ENCODE peak calls at places on chromosomes 7 and 10, in four cellular contexts. D is H1, G is GM12878, F is HepG2. N is an unnamed sample.

GRCh38 chr10:131280101-131280500 is 31.4 kb downstream of the TCERG1L start:
- DNase-seq in F (no peak), G (no peak), D (no peak), N (no peak)

GRCh38 chr7:13882051-13882450 is 107.4 kb downstream of the ETV1 start:
- DNase-seq in F (no peak), G (no peak), D (no peak), N (no peak)

GRCh38 chr10:78630944-78631838 is 437.6 kb upstream of the ZMIZ1 start:
- DNase-seq in D (no peak), F (no peak), G (no peak), N (no peak)

GRCh38 chr10:17473228-17473950 is 19.0 kb upstream of the ST8SIA6 start:
- DNase-seq in D (no peak), F (no peak), G (no peak), N (no peak)

GRCh38 chr7:22565315-22565811 is 65.4 kb upstream of the STEAP1B start:
- DNase-seq in F (no peak), D (no peak), G (peak), N (no peak)

GRCh38 chr10:109992485-109992884 is 15.3 kb upstream of the ADD3 start:
- DNase-seq in G (no peak), F (no peak), D (no peak), N (no peak)

GRCh38 chr7:44224951-44225565 is 24.3 kb downstream of the YKT6 start:
- DNase-seq in G (no peak), D (no peak), F (no peak), N (no peak)

GRCh38 chr10:3935933-3936359 is 150.9 kb upstream of the KLF6 start:
- DNase-seq in D (no peak), F (no peak), G (no peak), N (no peak)

GRCh38 chr7:45256309-45256708 is 98.7 kb downstream of the RAMP3 start:
- DNase-seq in G (no peak), D (no peak), F (no peak), N (no peak)

GRCh38 chr10:6200588-6201510 is 1.9 kb upstream of the PFKFB3 start:
- DNase-seq in G (no peak), F (peak), D (peak), N (peak)

GRCh38 chr7:91330378-91331295 is 66.4 kb downstream of the FZD1 start:
- DNase-seq in G (no peak), F (no peak), D (no peak), N (no peak)

GRCh38 chr10:88838766-88839165 is 12.9 kb downstream of the ANKRD22 start:
- DNase-seq in F (no peak), D (no peak), G (no peak), N (no peak)

GRCh38 chr7:39979406-39980073 is 29.5 kb downstream of the CDK13 start:
- DNase-seq in D (no peak), G (no peak), F (no peak), N (no peak)

GRCh38 chr7:2452074-2452507 is 24.1 kb downstream of the GRIFIN start:
- DNase-seq in F (peak), D (peak), G (no peak), N (no peak)

GRCh38 chr7:46003896-46004875 is 83.1 kb upstream of the IGFBP3 start:
- DNase-seq in G (no peak), D (no peak), F (no peak), N (no peak)

GRCh38 chr7:33849961-33850559 is 55.3 kb upstream of the BMPER start:
- DNase-seq in G (no peak), F (no peak), D (no peak), N (no peak)

GRCh38 chr10:132095403-132096113 is 29.8 kb downstream of the JAKMIP3 start:
- DNase-seq in G (no peak), F (no peak), D (no peak), N (no peak)

GRCh38 chr10:11120711-11121110 is 103.0 kb downstream of the CELF2 start:
- DNase-seq in F (no peak), G (no peak), D (no peak), N (no peak)

GRCh38 chr10:30897045-30897444 is 134.6 kb downstream of the ZNF438 start:
- DNase-seq in F (no peak), D (no peak), G (no peak), N (no peak)

GRCh38 chr10:25651534-25651933 is 282.5 kb upstream of the MYO3A start:
- DNase-seq in G (no peak), F (no peak), D (no peak), N (no peak)

GRCh38 chr7:131104611-131105293 is 222.9 kb upstream of the MKLN1 start:
- DNase-seq in F (no peak), G (no peak), D (no peak), N (no peak)

GRCh38 chr10:909831-910230 is 21.7 kb downstream of the LARP4B start:
- DNase-seq in F (no peak), G (no peak), D (no peak), N (no peak)

DNA sequence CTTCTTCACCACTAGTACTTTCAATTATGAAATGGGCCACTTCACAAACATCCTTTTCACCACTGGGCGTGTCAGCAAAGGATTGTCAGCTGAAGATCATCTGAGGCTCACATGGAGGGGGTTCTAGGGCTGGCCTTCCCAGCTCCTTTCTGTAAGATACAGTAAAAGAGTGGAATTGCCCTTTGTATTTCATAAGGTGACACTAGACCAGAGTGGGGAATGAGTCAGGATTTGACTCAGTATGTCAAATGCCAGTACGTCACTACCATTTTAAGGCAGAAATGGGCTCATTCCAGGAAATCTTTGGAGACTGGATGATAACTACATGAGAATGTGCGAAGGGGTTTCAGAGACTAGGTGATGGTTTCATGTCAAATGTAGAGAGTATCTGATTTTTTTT is 21.2 kb upstream of the BLOC1S2 start:
- DNase-seq in G (no peak), D (no peak), F (no peak), N (no peak)
- TF ChIP-seq SUZ12 in G (no peak), D (no peak), F (no peak), N (no peak)

GRCh38 chr10:52443419-52444388 is 129.6 kb downstream of the DKK1 start:
- DNase-seq in F (peak), G (no peak), D (no peak), N (no peak)

GRCh38 chr10:52442576-52442975 is 128.5 kb downstream of the DKK1 start:
- DNase-seq in F (no peak), G (no peak), D (no peak), N (no peak)

GRCh38 chr10:52438119-52438518 is 124.0 kb downstream of the DKK1 start:
- DNase-seq in D (no peak), F (no peak), G (no peak), N (no peak)

GRCh38 chr10:52437205-52437646 is 123.1 kb downstream of the DKK1 start:
- DNase-seq in G (peak), F (no peak), D (no peak), N (no peak)

DNA sequence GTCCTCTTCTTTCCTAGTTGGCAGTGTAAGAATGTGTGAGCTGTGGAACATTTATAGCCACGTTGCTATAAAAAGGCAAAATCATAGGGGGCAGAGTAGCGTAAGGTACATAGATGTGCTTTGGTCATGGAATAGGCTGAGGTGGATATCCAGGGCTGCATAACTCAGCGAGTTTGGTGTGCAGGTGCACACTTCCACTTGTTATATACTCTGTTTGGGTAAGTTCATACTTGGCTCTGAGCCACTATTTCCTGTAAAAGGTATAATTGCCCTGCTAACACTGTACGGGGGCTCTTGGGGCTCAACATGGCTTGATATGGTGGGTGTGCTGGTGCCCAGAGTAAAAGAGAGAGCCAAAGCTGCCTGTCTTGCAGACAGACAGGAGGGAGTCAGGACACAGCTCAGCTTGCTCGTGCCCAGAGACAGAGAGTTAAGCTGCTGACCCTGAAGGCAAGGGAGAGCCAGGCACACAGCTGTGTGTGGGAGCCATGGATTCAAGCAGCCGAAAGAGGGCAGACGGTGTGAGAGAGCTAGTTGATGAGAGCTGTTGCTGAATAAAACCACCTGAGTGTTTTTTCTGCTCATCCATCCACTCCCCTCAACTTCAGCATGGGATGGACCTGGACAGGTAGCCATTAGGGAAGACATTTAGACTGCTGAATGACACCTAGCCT is 126.7 kb downstream of the DKK1 start:
- DNase-seq in D (no peak), F (no peak), G (no peak), N (no peak)
- TF ChIP-seq SUZ12 in D (no peak), F (no peak), G (no peak), N (no peak)

DNA sequence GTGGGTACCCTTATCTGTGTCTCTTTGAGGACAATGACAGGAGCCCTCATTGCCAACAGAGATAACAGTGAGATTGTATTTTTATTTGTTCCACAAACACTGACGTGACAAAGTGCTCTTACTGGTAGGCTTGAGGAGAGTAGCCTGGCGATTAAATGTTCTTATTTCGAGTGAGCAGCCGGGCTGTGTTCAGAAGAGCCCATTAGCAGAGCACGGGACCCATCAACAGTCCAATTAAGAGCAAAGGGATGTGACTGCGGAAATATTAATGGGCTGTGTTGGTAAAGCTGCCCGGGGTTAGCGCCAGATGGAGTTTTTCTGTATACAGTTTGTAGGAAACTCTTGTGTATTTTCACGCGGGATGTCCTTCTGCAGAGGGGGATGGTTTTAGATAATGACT is 104.3 kb downstream of the KIAA1217 start:
- DNase-seq in F (no peak), D (no peak), G (no peak), N (no peak)
- TF ChIP-seq SUZ12 in F (no peak), D (no peak), G (no peak), N (no peak)

DNA sequence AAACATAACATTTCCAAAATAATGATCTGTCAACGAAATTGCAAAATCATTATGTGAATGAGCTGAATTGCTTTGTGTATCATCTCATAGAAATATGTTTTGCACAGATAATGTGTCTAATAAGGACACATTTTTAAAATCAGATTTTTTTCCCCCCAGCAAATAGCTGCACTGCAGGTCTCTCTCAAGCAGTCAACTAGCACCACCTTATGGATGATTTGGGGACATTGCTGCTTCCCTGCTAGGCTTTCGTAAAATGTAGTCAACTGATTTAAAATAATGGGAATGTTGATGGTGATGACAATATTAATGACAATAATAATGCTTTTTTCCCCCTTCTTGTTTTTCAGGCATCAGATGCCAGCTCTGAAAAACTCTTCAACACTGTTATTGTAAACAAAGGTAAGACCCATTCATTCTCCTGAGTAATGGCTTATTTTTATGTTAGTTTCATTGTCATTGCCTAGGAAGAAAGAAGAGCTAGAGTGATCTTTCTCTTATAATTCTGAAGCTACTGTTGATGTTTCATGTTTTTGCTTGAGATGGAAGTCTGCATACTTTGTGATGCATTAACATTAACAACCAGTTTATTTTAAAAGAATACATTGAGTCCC is 433.6 kb upstream of the GALNT17 start:
- DNase-seq in G (no peak), F (peak), D (no peak), N (peak)
- TF ChIP-seq SUZ12 in G (no peak), F (no peak), D (no peak), N (no peak)

DNA sequence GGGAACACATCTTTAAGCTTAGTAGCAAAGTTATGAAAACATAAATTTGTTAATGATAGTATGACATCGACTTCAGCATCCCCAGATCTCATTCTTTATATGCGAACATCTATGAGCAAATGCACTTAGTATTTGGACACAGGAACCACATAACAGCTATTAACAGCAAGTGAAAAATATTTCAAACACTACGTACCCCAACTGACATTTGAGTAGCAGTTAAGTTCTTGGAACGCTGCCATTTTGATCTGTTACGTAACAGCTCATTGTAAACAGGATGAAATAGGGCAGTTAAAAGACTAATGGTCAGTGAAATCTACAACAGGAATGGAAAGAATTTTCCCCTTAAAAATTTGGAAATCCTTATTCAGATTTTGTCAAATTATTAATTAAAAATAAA is 428.8 kb downstream of the TNS3 start:
- DNase-seq in F (peak), G (no peak), D (no peak), N (no peak)
- TF ChIP-seq SUZ12 in F (no peak), G (no peak), D (no peak), N (no peak)

GRCh38 chr10:126458453-126458852 is 70.2 kb upstream of the ADAM12 start:
- DNase-seq in G (no peak), F (no peak), D (peak), N (no peak)

GRCh38 chr10:126456632-126457031 is 68.4 kb upstream of the ADAM12 start:
- DNase-seq in D (no peak), G (no peak), F (no peak), N (no peak)

GRCh38 chr10:126461289-126461688 is 73.0 kb upstream of the ADAM12 start:
- DNase-seq in D (no peak), F (no peak), G (no peak), N (no peak)

GRCh38 chr10:126459878-126460481 is 71.7 kb upstream of the ADAM12 start:
- DNase-seq in D (no peak), G (no peak), F (peak), N (no peak)

GRCh38 chr10:126459032-126459831 is 71.0 kb upstream of the ADAM12 start:
- DNase-seq in D (peak), F (no peak), G (no peak), N (no peak)
- TF ChIP-seq SUZ12 in D (no peak), F (no peak), G (no peak), N (no peak)